ENCODE peak calls at places on chromosome 14, in five cellular contexts. X is activated CD8-positive, alpha-beta memory T cell treated with anti-CD3 and anti-CD28 coated beads for 48 hours; D is G401; H is NCI-H748 treated with DMSO at 0.1 percent for 48 hours; B is hippocampal formation. Y is an unnamed sample.

GRCh38 chr14:38409081-38409705 is 153.3 kb upstream of the CLEC14A start:
- DNase-seq in X (no peak), D (no peak), H (no peak), B (no peak), Y (peak; percentile 56)

GRCh38 chr14:61565836-61566536 is 129.3 kb upstream of the HIF1A start:
- DNase-seq in X (no peak), D (no peak), H (no peak), B (no peak), Y (peak; percentile 92)

GRCh38 chr14:104554088-104554607 is 25.4 kb upstream of the C14orf180 start:
- DNase-seq in X (no peak), D (no peak), H (no peak), B (no peak), Y (no peak)

GRCh38 chr14:75720828-75721227 is 59.8 kb downstream of the TTLL5 start:
- DNase-seq in X (no peak), D (peak; percentile 43), H (no peak), B (peak; percentile 57), Y (peak; percentile 80)

GRCh38 chr14:100140452-100141132 is 18.9 kb downstream of the DEGS2 start:
- DNase-seq in X (no peak), D (no peak), H (no peak), B (no peak), Y (peak; percentile 38)

GRCh38 chr14:56797569-56798446 is 12.5 kb downstream of the OTX2 start:
- DNase-seq in X (no peak), D (no peak), H (no peak), B (no peak), Y (no peak)

GRCh38 chr14:85853996-85854526 is 324.1 kb downstream of the FLRT2 start:
- DNase-seq in X (no peak), D (no peak), H (no peak), B (no peak), Y (no peak)

GRCh38 chr14:70093156-70093555 is 95.6 kb downstream of the SLC8A3 start:
- DNase-seq in X (no peak), D (no peak), H (no peak), B (no peak), Y (no peak)

GRCh38 chr14:80678436-80678835 is 263.1 kb downstream of the CEP128 start:
- DNase-seq in X (no peak), D (no peak), H (no peak), B (no peak), Y (peak; percentile 22)

GRCh38 chr14:58776516-58776915 is 138.8 kb downstream of the DACT1 start:
- DNase-seq in X (no peak), D (no peak), H (no peak), B (no peak), Y (peak; percentile 38)

GRCh38 chr14:96501383-96501745 is 818 bp upstream of the PAPOLA start:
- DNase-seq in X (peak; percentile 4), D (no peak), H (no peak), B (no peak), Y (peak; percentile 2)

Y was measured in choroid plexus epithelial cell.